ENCODE peak calls at places on chromosome 1, in nine cellular contexts. E is prostate gland, K is GM06990, L is psoas muscle, D is mesothelial cell of epicardium, A is heart left ventricle, V is body of pancreas, Z is breast epithelium, O is GM12865. I is an unnamed sample.

GRCh38 chr1:29445330-29445729 is 209.0 kb downstream of the PTPRU start:
- DNase-seq in E (no peak), K (no peak), L (no peak), D (no peak), A (no peak), V (no peak), Z (no peak), O (no peak), I (no peak)

GRCh38 chr1:54253480-54253879 is 53.5 kb downstream of the MRPL37 start:
- DNase-seq in E (no peak), K (no peak), L (peak), D (no peak), A (peak), V (no peak), Z (no peak), O (no peak), I (no peak)

GRCh38 chr1:56327195-56327594 is 252.2 kb downstream of the PLPP3 start:
- DNase-seq in E (no peak), K (no peak), L (no peak), D (no peak), A (no peak), V (no peak), Z (no peak), O (no peak), I (no peak)

GRCh38 chr1:201886103-201886885 is 2.4 kb upstream of the SHISA4 start:
- DNase-seq in E (no peak), K (no peak), L (no peak), D (no peak), A (no peak), V (no peak), Z (peak), O (no peak), I (no peak)

GRCh38 chr1:78078358-78078757 is 32.6 kb downstream of the GIPC2 start:
- DNase-seq in E (no peak), K (no peak), L (no peak), D (no peak), A (no peak), V (no peak), Z (no peak), O (no peak), I (no peak)

GRCh38 chr1:66938618-66939017 is 13.8 kb downstream of the MIER1 start:
- DNase-seq in E (no peak), K (no peak), L (no peak), D (no peak), A (no peak), V (no peak), Z (no peak), O (no peak), I (peak)

GRCh38 chr1:65344171-65344570 is 34.8 kb downstream of the DNAJC6 start:
- DNase-seq in E (no peak), K (no peak), L (no peak), D (no peak), A (no peak), V (no peak), Z (no peak), O (no peak), I (no peak)

GRCh38 chr1:107390076-107390420 is 249.2 kb downstream of the NTNG1 start:
- DNase-seq in E (no peak), K (no peak), L (no peak), D (no peak), A (no peak), V (no peak), Z (no peak), O (no peak), I (no peak)

GRCh38 chr1:178174539-178174938 is 80.6 kb downstream of the RASAL2 start:
- DNase-seq in E (no peak), K (no peak), L (no peak), D (no peak), A (no peak), V (no peak), Z (no peak), O (no peak), I (no peak)

GRCh38 chr1:48530727-48531351 is 58.8 kb upstream of the SPATA6 start:
- DNase-seq in E (peak), K (peak), L (peak), D (peak), A (no peak), V (peak), Z (no peak), O (peak), I (peak)

GRCh38 chr1:166395729-166396128 is 228.9 kb upstream of the FAM78B start:
- DNase-seq in E (no peak), K (no peak), L (no peak), D (no peak), A (no peak), V (no peak), Z (no peak), O (no peak), I (no peak)

GRCh38 chr1:86169625-86170024 is 13.1 kb upstream of the COL24A1 start:
- DNase-seq in E (no peak), K (no peak), L (no peak), D (no peak), A (no peak), V (no peak), Z (no peak), O (no peak), I (no peak)
- TF ChIP-seq CTCF in E (no peak), K (no peak), L (peak), D (no peak), A (no peak), V (no peak), Z (no peak), O (no peak), I (no peak)

GRCh38 chr1:152448496-152448895 is 34.4 kb upstream of the CRNN start:
- DNase-seq in E (no peak), K (no peak), L (no peak), D (no peak), A (no peak), V (no peak), Z (no peak), O (no peak), I (no peak)

GRCh38 chr1:152447484-152447883 is 33.4 kb upstream of the CRNN start:
- DNase-seq in E (no peak), K (no peak), L (no peak), D (no peak), A (no peak), V (no peak), Z (no peak), O (no peak), I (no peak)

GRCh38 chr1:152448095-152448494 is 34.0 kb upstream of the CRNN start:
- DNase-seq in E (no peak), K (no peak), L (no peak), D (no peak), A (no peak), V (no peak), Z (no peak), O (no peak), I (no peak)

GRCh38 chr1:152449661-152450060 is 35.6 kb upstream of the CRNN start:
- DNase-seq in E (no peak), K (no peak), L (no peak), D (no peak), A (no peak), V (no peak), Z (no peak), O (no peak), I (no peak)

GRCh38 chr1:152451254-152451653 is 37.2 kb upstream of the CRNN start:
- DNase-seq in E (no peak), K (no peak), L (no peak), D (no peak), A (no peak), V (no peak), Z (no peak), O (no peak), I (no peak)
- TF ChIP-seq CTCF in E (no peak), K (no peak), L (no peak), D (no peak), A (no peak), V (no peak), Z (no peak), O (no peak), I (no peak)

GRCh38 chr1:6440198-6441126 is 15.9 kb downstream of the ESPN start:
- DNase-seq in E (peak), K (peak), L (no peak), D (no peak), A (no peak), V (peak), Z (no peak), O (peak), I (no peak)
- TF ChIP-seq CTCF in E (no peak), K (no peak), L (no peak), D (peak), A (peak), V (no peak), Z (no peak), O (peak), I (no peak)

GRCh38 chr1:26540346-26540745 is 10.8 kb downstream of the RPS6KA1 start:
- DNase-seq in E (no peak), K (no peak), L (no peak), D (no peak), A (no peak), V (no peak), Z (no peak), O (peak), I (no peak)

GRCh38 chr1:26541431-26541815 is 11.9 kb downstream of the RPS6KA1 start:
- DNase-seq in E (no peak), K (no peak), L (no peak), D (no peak), A (no peak), V (no peak), Z (no peak), O (peak), I (peak)

GRCh38 chr1:26542781-26543443 is 13.4 kb downstream of the RPS6KA1 start:
- DNase-seq in E (no peak), K (peak), L (no peak), D (no peak), A (no peak), V (no peak), Z (no peak), O (peak), I (peak)

GRCh38 chr1:26543444-26543835 is 13.9 kb downstream of the RPS6KA1 start:
- DNase-seq in E (no peak), K (no peak), L (no peak), D (no peak), A (no peak), V (no peak), Z (no peak), O (no peak), I (no peak)

GRCh38 chr1:26541816-26542711 is 12.5 kb downstream of the RPS6KA1 start:
- DNase-seq in E (peak), K (peak), L (peak), D (no peak), A (peak), V (peak), Z (peak), O (peak), I (peak)
- TF ChIP-seq CTCF in E (no peak), K (peak), L (no peak), D (peak), A (peak), V (peak), Z (no peak), O (peak), I (peak)

GRCh38 chr1:186244825-186245224 is 130.2 kb downstream of the TPR start:
- DNase-seq in E (no peak), K (no peak), L (no peak), D (no peak), A (no peak), V (peak), Z (no peak), O (no peak), I (no peak)
- TF ChIP-seq CTCF in E (no peak), K (peak), L (peak), D (no peak), A (peak), V (no peak), Z (no peak), O (peak), I (peak)

GRCh38 chr1:240909701-240910457 is 297.9 kb upstream of the GREM2 start:
- DNase-seq in E (no peak), K (peak), L (no peak), D (no peak), A (no peak), V (no peak), Z (no peak), O (peak), I (no peak)

GRCh38 chr1:240906477-240906876 is 294.5 kb upstream of the GREM2 start:
- DNase-seq in E (no peak), K (no peak), L (no peak), D (peak), A (no peak), V (peak), Z (no peak), O (no peak), I (no peak)

GRCh38 chr1:240905225-240905765 is 293.3 kb upstream of the GREM2 start:
- DNase-seq in E (no peak), K (no peak), L (no peak), D (no peak), A (no peak), V (no peak), Z (no peak), O (no peak), I (no peak)
- TF ChIP-seq CTCF in E (no peak), K (no peak), L (no peak), D (no peak), A (no peak), V (no peak), Z (no peak), O (no peak), I (no peak)

DNA sequence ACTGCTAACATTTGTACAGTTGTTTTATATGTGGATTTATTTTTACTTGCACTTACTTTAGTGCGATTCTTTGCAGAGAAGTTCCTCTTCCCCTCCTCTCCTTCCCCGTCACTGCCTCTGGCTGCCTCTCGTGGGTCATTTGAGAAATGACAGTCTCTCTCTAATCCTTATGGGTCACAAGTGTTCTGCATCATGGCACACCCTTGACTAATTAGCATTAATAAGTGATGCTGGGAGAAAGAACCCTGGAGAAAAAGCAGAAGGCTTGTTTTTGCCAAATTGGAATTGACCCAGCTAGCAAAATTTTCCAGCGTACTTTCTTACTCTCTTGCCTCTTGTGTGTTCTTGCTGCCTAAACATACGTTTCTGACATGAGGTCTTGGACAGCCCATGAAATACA is 301.2 kb downstream of the DUSP10 start:
- DNase-seq in E (no peak), K (no peak), L (no peak), D (no peak), A (no peak), V (no peak), Z (no peak), O (peak), I (peak)
- TF ChIP-seq CTCF in E (no peak), K (no peak), L (peak), D (no peak), A (peak), V (no peak), Z (no peak), O (no peak), I (no peak)

DNA sequence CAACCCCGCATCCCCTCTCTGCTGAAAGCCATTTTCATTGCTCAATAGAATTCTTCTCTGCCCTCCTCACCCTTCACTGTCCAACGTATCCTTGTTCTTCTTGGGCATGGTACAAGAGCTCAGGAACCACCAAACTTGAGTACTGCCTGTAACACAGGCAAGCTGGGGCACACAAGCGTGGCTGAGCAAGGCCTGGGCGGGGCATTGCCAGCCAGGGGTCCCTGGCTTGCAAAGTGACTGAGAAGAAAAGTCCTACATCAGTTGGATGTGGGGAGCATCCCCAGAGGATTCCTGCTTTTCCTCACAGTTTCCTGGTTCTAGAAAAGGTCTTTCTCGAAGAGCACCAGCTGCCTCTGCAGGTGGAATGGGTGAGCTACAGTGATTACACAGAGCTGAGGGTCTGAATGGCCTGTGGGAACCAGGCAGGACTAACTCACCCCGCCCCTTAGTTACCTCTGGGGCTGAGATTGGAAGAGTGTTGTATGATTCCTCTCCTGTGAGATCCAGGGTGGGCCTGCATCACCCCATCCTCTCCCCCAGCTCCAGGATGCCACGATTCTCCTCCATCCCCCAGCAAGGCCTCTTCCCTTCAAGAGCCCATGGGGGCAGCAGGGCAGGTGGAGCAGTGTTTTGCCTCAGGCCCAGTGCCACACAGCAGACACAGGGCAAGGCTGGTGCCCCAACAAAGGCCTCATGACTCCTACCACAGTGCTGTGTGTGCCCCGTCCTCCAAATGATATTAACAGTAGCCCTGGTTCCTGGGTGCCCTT is 121.9 kb downstream of the MATN1 start:
- DNase-seq in E (no peak), K (no peak), L (no peak), D (no peak), A (no peak), V (no peak), Z (no peak), O (no peak), I (no peak)
- TF ChIP-seq CTCF in E (no peak), K (no peak), L (no peak), D (no peak), A (no peak), V (no peak), Z (no peak), O (no peak), I (no peak)

I was measured in HL-60.